ENCODE peak calls at places on chromosomes 5 and 9, in four cellular contexts. T is body of pancreas, Z is spleen, I is transverse colon. N is an unnamed sample. For H3K36me3, the result is how much of the 10 kb centered on the place peaks cover.

GRCh38 chr9:34430843-34431437 is 27.4 kb downstream of the FAM219A start:
- DNase-seq in T (peak), Z (no peak), I (peak), N (peak)

GRCh38 chr9:131692612-131692976 is 47.3 kb downstream of the RAPGEF1 start:
- DNase-seq in T (no peak), Z (no peak), I (no peak), N (no peak)

GRCh38 chr5:88480245-88480644 is 211.6 kb upstream of the TMEM161B start:
- DNase-seq in T (peak), Z (no peak), I (no peak), N (no peak)

GRCh38 chr9:7234144-7234543 is 476.4 kb downstream of the KDM4C start:
- DNase-seq in T (no peak), Z (no peak), I (no peak), N (no peak)

GRCh38 chr5:57902035-57902434 is 419.4 kb upstream of the ACTBL2 start:
- DNase-seq in T (no peak), Z (no peak), I (no peak), N (no peak)

GRCh38 chr9:13023498-13023897 is 248.7 kb downstream of the LURAP1L start:
- DNase-seq in T (no peak), Z (no peak), I (no peak), N (no peak)

GRCh38 chr5:40404613-40405012 is 275.1 kb upstream of the PTGER4 start:
- DNase-seq in T (no peak), Z (no peak), I (no peak), N (no peak)

GRCh38 chr5:124064956-124065355 is 553.0 kb downstream of the CSNK1G3 start:
- DNase-seq in T (no peak), Z (no peak), I (no peak), N (no peak)

GRCh38 chr5:150600951-150601773 is 39.3 kb upstream of the SYNPO start:
- DNase-seq in T (no peak), Z (peak), I (no peak), N (no peak)

GRCh38 chr9:82797539-82797938 is 265.4 kb downstream of the RASEF start:
- DNase-seq in T (peak), Z (no peak), I (peak), N (no peak)

DNA sequence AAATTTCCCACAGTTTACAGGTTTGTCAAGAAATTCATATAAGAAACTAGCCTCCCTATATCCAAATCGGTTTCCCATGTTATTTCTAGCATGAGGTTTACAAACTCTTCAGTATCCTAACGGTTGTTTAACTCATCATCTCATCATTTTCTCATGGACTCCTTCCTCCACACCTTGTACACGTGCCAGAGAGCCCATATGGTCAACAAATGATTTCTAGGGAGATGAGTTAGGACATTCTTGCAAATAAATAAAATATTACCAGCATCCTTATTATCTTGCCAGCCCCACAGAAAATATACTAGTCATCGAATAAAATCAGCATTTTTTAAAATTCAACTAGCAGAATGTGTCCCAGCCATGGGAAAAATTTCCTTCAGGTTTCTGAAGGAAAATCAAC is 285.2 kb downstream of the EBF1 start:
- DNase-seq in T (no peak), Z (no peak), I (no peak), N (no peak)
- H3K36me3 ChIP-seq in T (under half), Z (under half), I (under half), N (under half)

GRCh38 chr5:146203011-146203871 is at the start of gene RBM27:
- DNase-seq in T (peak), Z (peak), I (peak), N (peak)
- TF ChIP-seq POLR2A in T (peak), Z (peak), I (peak), N (peak)

GRCh38 chr9:95477885-95478790 is 38.6 kb downstream of the PTCH1 start:
- DNase-seq in T (no peak), Z (no peak), I (no peak), N (no peak)
- H3K36me3 ChIP-seq in T (under half), Z (under half), I (under half), N (under half)

DNA sequence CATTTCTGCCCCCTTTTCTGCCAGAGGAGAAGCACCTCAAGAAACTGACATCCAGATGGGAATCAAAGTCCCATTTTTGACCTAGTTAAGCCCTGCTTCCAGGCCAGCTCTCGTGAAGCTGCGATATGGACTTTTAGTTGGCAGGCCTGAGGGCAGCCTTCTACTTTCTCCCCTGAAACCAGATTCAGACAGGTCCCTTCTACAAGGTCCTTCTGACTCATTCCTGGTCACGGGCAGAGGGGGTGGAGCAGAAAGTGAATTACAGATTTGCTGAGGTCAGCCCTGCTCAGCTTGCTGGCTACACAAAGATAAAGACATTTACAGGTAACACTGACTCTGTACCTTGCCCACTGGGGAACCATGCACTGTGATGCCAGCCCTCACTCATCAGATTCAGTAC is 52.8 kb upstream of the TUT7 start:
- DNase-seq in T (peak), Z (no peak), I (no peak), N (no peak)
- TF ChIP-seq POLR2A in T (peak), Z (no peak), I (no peak), N (no peak)

GRCh38 chr9:72361227-72361626 is 3.8 kb downstream of the ZFAND5 start:
- DNase-seq in T (no peak), Z (no peak), I (no peak), N (no peak)
- H3K36me3 ChIP-seq in T (under half), Z (under half), I (under half), N (under half)

DNA sequence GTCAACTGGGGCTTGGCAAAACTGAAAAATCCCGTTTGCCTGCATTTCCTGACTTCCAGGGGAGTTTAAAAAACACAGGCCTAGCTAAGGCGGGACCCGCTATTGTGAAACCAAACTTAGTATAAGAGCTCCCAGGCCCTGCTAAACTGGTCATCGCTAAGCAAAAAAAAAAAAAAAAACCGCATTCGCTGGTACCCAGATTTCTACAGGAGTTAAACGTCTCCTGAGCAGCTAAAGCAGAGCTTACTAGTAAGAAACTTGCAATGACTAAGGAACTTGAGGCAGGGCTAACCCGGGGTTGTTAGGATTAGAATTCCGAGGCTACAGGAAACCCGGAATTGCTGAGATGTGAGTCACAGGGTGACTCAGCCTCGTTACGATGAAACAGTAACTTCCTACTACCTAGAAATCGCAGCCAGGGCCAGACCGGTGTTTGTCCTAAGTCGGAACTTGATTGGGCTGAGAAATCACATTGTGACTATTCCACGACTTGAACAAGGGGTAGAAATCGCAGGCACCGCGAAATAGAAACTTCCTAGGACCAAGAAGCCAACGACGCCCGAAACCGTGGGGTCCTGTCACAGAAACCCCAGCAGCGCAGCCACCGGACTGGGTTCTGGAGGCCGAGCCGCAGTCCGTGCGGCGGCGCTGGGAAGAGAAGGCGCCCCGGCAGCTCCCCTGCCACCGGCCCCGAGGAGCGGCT is 89.5 kb downstream of the ANXA2R start:
- DNase-seq in T (peak), Z (no peak), I (peak), N (peak)
- TF ChIP-seq POLR2A in T (peak), Z (peak), I (peak), N (no peak)

GRCh38 chr5:141843156-141843927 is 34.9 kb downstream of the PCDH1 start:
- DNase-seq in T (peak), Z (no peak), I (no peak), N (no peak)
- H3K36me3 ChIP-seq in T (under half), Z (under half), I (under half), N (under half)

N was measured in ovary.